ENCODE peak calls at places on chromosomes 7 and 10, in four cellular contexts. O is K562, Q is GM12878, V is endothelial cell of umbilical vein. F is an unnamed sample.
A peak's percentile ranks its signal among the peaks of the same experiment; 100 is the strongest.

GRCh38 chr10:101091546-101092290 is 29.9 kb downstream of the KAZALD1 start:
- DNase-seq in V (no peak), O (no peak), Q (no peak), F (no peak)

GRCh38 chr10:12419279-12419847 is 70.0 kb downstream of the CAMK1D start:
- DNase-seq in O (no peak), V (peak; percentile 61), Q (no peak), F (peak; percentile 99)

GRCh38 chr7:33707427-33707826 is 197.9 kb upstream of the BMPER start:
- DNase-seq in O (no peak), V (no peak), Q (no peak), F (no peak)

GRCh38 chr7:1158203-1159126 is 1.5 kb downstream of the ZFAND2A start:
- DNase-seq in V (no peak), Q (no peak), O (peak; percentile 23), F (no peak)

GRCh38 chr7:142584765-142585164 is 164.5 kb upstream of the PRSS1 start:
- DNase-seq in Q (no peak), O (no peak), V (peak; percentile 17), F (peak; percentile 26)

GRCh38 chr10:63434866-63435854 is 30.6 kb downstream of the JMJD1C start:
- DNase-seq in V (peak; percentile 64), O (no peak), Q (no peak), F (no peak)

GRCh38 chr7:7566651-7567611 is at the start of gene MIOS:
- DNase-seq in Q (no peak), O (peak; percentile 96), V (peak; percentile 75), F (peak; percentile 67)

GRCh38 chr7:30148426-30148825 is 13.6 kb downstream of the MTURN start:
- DNase-seq in V (no peak), O (no peak), Q (no peak), F (no peak)

GRCh38 chr7:3592438-3593134 is 291.5 kb downstream of the SDK1 start:
- DNase-seq in Q (no peak), O (no peak), V (no peak), F (peak; percentile 5)

GRCh38 chr7:151432658-151433521 is 7.1 kb downstream of the CRYGN start:
- DNase-seq in V (no peak), Q (peak; percentile 11), O (no peak), F (no peak)

GRCh38 chr10:16231734-16232133 is 205.1 kb upstream of the PTER start:
- DNase-seq in Q (no peak), V (no peak), O (no peak), F (no peak)

GRCh38 chr7:94395141-94396041 is 696 bp downstream of the COL1A2 start:
- DNase-seq in Q (peak; percentile 12), V (peak; percentile 86), O (peak; percentile 86), F (peak; percentile 90)

GRCh38 chr7:119594956-119595355 is 678.0 kb upstream of the KCND2 start:
- DNase-seq in V (no peak), O (no peak), Q (no peak), F (no peak)

GRCh38 chr7:2939193-2939885 is 95.2 kb upstream of the GNA12 start:
- DNase-seq in Q (no peak), V (no peak), O (no peak), F (peak; percentile 9)

GRCh38 chr7:47582748-47583740 is 1.1 kb upstream of the TNS3 start:
- DNase-seq in Q (no peak), O (no peak), V (no peak), F (no peak)

GRCh38 chr7:45435846-45436245 is 138.3 kb upstream of the ADCY1 start:
- DNase-seq in V (no peak), Q (no peak), O (no peak), F (peak; percentile 47)

GRCh38 chr7:108181073-108181985 is 51.2 kb upstream of the LAMB4 start:
- DNase-seq in O (peak; percentile 69), V (peak; percentile 86), Q (peak; percentile 28), F (peak; percentile 67)

GRCh38 chr10:17023386-17024298 is 106.0 kb downstream of the CUBN start:
- DNase-seq in Q (peak; percentile 69), O (peak; percentile 32), V (peak; percentile 96), F (peak; percentile 99)

GRCh38 chr10:111082102-111082975 is 5.5 kb downstream of the ADRA2A start:
- DNase-seq in Q (no peak), O (no peak), V (no peak), F (no peak)

GRCh38 chr10:3263747-3264146 is 91.2 kb upstream of the PITRM1 start:
- DNase-seq in V (no peak), O (no peak), Q (no peak), F (no peak)

GRCh38 chr7:27547401-27547800 is 115.3 kb downstream of the HIBADH start:
- DNase-seq in O (no peak), V (no peak), Q (no peak), F (peak; percentile 69)

GRCh38 chr10:43125881-43126731 is 12.1 kb upstream of the CSGALNACT2 start:
- DNase-seq in O (no peak), V (no peak), Q (no peak), F (no peak)

DNA sequence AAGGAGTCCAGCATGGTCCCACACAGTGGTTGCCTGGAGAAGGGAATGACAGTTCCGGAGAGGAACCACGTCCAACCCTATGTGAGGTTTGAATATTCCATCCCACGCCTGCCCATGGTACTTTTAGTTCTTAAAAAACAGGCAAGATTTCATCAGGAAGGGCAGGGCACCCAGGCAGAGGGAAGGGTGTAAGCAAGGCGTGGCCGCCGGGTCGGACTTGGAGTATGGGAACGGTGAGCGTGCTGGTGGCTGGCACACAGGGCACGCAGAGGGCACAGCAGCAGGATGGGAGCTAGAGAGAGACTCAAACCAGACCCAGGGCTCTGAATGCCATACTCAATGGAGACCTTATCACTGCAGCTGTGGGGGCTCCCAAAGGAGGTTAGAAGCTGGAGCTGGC is 34.3 kb downstream of the FAM53B start:
- DNase-seq in O (no peak), Q (no peak), V (no peak), F (no peak)
- TF ChIP-seq FOS in O (no peak), Q (no peak), V (no peak), F (no peak)

GRCh38 chr7:80014507-80014906 is 120.1 kb upstream of the GNAI1 start:
- DNase-seq in V (peak; percentile 7), O (no peak), Q (no peak), F (peak; percentile 66)
- TF ChIP-seq FOS in V (no peak), O (no peak), Q (no peak), F (no peak)

DNA sequence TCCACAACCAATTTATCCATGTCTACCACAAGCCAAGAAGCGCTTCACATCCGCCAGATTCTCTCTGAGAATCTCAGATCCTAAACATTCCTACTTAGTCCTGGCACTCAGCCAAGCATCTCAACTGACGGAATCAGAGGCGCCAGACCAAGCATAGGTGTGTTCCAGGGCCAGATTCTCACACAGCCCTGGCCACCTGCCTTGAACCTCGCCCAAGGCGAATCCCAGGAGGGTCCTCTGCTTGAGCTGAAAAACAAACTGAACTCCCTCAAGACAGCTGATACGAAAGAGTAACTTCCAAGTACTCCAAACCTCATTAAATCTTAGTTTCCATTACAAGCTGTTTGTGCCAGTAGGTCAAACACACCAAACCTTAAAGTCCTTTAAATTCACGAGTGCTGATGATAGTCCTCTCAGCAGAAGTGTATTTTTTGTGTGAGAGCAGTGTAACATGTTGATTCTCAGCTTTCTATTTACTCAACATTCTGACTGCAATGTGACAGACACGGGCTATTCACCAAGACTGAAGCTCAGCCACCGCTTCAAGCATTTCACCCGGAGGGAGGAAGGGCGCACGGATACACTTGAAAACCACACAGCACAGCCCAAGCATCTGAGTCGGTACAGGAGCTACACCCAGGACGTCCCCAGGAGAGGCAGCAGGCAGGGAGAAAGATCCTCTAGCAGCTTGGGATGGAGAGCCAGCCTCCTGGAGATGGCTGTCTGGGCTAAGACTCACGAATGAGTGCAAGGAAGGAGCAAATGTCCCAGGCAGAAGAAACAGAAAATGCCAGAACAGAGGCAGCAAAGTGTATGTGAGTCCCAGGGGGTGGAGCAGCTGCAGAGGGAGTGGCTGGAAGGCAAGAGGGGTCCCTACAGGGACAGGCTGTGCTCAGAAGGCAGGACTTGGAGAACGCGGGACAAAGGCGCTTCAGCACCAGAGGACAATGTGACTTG is 6.0 kb downstream of the PARD3 start:
- DNase-seq in O (no peak), V (no peak), Q (no peak), F (peak; percentile 43)
- TF ChIP-seq FOS in O (no peak), V (no peak), Q (no peak), F (no peak)

DNA sequence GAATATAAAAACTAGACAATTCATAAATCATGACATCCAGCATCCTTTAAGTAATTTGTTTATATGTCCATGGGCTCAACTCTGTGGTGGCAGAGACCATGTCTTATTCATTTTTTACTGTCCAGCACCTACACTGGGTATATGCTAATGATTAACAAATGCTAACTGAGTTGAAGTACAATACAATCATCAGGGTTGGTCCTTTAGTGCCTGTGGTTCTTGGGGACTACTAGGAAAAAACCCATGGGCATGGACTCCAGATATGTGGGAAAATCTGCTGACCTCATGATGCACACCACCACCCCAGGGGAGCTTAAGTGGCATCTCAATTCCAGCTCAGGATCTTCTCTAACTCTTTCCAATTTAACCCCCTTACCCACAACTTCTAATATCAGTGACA is 85.3 kb upstream of the YAE1 start:
- DNase-seq in V (no peak), Q (no peak), O (no peak), F (no peak)
- TF ChIP-seq FOS in V (no peak), Q (no peak), O (no peak), F (no peak)

GRCh38 chr10:30019468-30019867 is 39.9 kb downstream of the JCAD start:
- DNase-seq in Q (no peak), O (no peak), V (no peak), F (no peak)

GRCh38 chr10:30017576-30017975 is 41.8 kb downstream of the JCAD start:
- DNase-seq in O (no peak), Q (no peak), V (no peak), F (no peak)

GRCh38 chr10:30018512-30018911 is 40.9 kb downstream of the JCAD start:
- DNase-seq in Q (no peak), O (no peak), V (no peak), F (no peak)

GRCh38 chr10:30014511-30014910 is 44.9 kb downstream of the JCAD start:
- DNase-seq in Q (no peak), V (no peak), O (no peak), F (peak; percentile 62)

GRCh38 chr10:30013684-30014246 is 45.6 kb downstream of the JCAD start:
- DNase-seq in V (no peak), Q (no peak), O (no peak), F (peak; percentile 34)
- TF ChIP-seq FOS in V (no peak), Q (no peak), O (no peak), F (no peak)